ENCODE peak calls at places on chromosomes 16 and 17, in five cellular contexts. N is heart left ventricle; S is activated T-helper 1 cell treated with Interleukin-2 at 50 U/mL for 16 hours; V is ACHN; O is stimulated activated naive B cell treated with anti-CD40 and anti-IgM and Interleukin-4, amounts not matched to agents 10 μg/mL and 1 μg/mL and 100 μg/mL, for 72 hours. P is an unnamed sample.

GRCh38 chr17:72183194-72183685 is 62.4 kb downstream of the SOX9 start:
- DNase-seq in N (no peak), S (no peak), V (no peak), O (no peak), P (no peak)

GRCh38 chr17:67194134-67194533 is 50.9 kb downstream of the HELZ start:
- DNase-seq in N (no peak), S (no peak), V (peak; percentile 60), O (no peak), P (no peak)

GRCh38 chr17:75238684-75239191 is 22.7 kb downstream of the GGA3 start:
- DNase-seq in N (peak; percentile 60), S (peak; percentile 27), V (peak; percentile 73), O (no peak), P (peak; percentile 53)

GRCh38 chr16:74738134-74738541 is 36.5 kb downstream of the FA2H start:
- DNase-seq in N (no peak), S (no peak), V (no peak), O (no peak), P (no peak)

GRCh38 chr16:88810868-88811599 is 694 bp downstream of the APRT start:
- DNase-seq in N (peak; percentile 88), S (peak; percentile 44), V (peak; percentile 86), O (peak; percentile 58), P (peak; percentile 53)

GRCh38 chr17:35428229-35428628 is 4.1 kb downstream of the SLFN12 start:
- DNase-seq in N (no peak), S (no peak), V (no peak), O (no peak), P (no peak)

GRCh38 chr17:7969434-7969833 is 33.0 kb upstream of the GUCY2D start:
- DNase-seq in N (no peak), S (no peak), V (no peak), O (no peak), P (no peak)

GRCh38 chr16:11312718-11313492 is 31.8 kb upstream of the PRM1 start:
- DNase-seq in N (no peak), S (no peak), V (peak; percentile 79), O (no peak), P (no peak)

GRCh38 chr17:8022358-8023038 is 16.4 kb upstream of the ALOX15B start:
- DNase-seq in N (no peak), S (no peak), V (no peak), O (no peak), P (no peak)

GRCh38 chr16:13919330-13919682 is 648 bp upstream of the ERCC4 start:
- DNase-seq in N (no peak), S (no peak), V (peak; percentile 73), O (no peak), P (peak; percentile 1)

GRCh38 chr17:7060165-7060890 is 16.4 kb upstream of the SLC16A11 start:
- DNase-seq in N (no peak), S (no peak), V (peak; percentile 92), O (no peak), P (no peak)

GRCh38 chr16:4481965-4482364 is 5.8 kb downstream of the HMOX2 start:
- DNase-seq in N (no peak), S (no peak), V (no peak), O (no peak), P (no peak)

GRCh38 chr17:80675451-80676095 is 130.9 kb downstream of the RPTOR start:
- DNase-seq in N (no peak), S (no peak), V (no peak), O (no peak), P (no peak)

GRCh38 chr16:11668590-11669379 is 530 bp downstream of the SNN start:
- DNase-seq in N (no peak), S (no peak), V (no peak), O (no peak), P (no peak)

GRCh38 chr17:74986206-74986576 is 1.2 kb upstream of the CDR2L start:
- DNase-seq in N (no peak), S (no peak), V (no peak), O (no peak), P (no peak)

GRCh38 chr17:79991924-79992656 is 43.6 kb downstream of the TBC1D16 start:
- DNase-seq in N (peak; percentile 69), S (no peak), V (peak; percentile 19), O (no peak), P (no peak)

GRCh38 chr16:65116818-65117430 is 4.9 kb downstream of the CDH11 start:
- DNase-seq in N (no peak), S (no peak), V (no peak), O (no peak), P (no peak)

GRCh38 chr17:7704601-7705268 is at the start of gene EFNB3:
- DNase-seq in N (peak; percentile 10), S (no peak), V (peak; percentile 65), O (no peak), P (no peak)

GRCh38 chr17:67232441-67232840 is 12.6 kb downstream of the HELZ start:
- DNase-seq in N (no peak), S (no peak), V (no peak), O (no peak), P (no peak)